ENCODE peak calls at places on chromosome 10, in five cellular contexts. X is transverse colon, L is A549, D is sigmoid colon, U is H54. J is an unnamed sample.
A peak's percentile ranks its signal among the peaks of the same experiment; 100 is the strongest.

GRCh38 chr10:47260505-47261111 is 39.4 kb upstream of the GDF10 start:
- DNase-seq in X (peak; percentile 3), L (no peak), D (no peak), U (no peak), J (peak; percentile 16)

GRCh38 chr10:29627201-29628105 is 7.3 kb downstream of the SVIL start:
- DNase-seq in X (no peak), L (no peak), D (no peak), U (no peak), J (no peak)

GRCh38 chr10:79487296-79488194 is 24.8 kb upstream of the EIF5AL1 start:
- DNase-seq in X (peak; percentile 54), L (peak; percentile 75), D (peak; percentile 83), U (peak; percentile 82), J (peak; percentile 64)

GRCh38 chr10:5545778-5546710 is 21.3 kb downstream of the CALML3 start:
- DNase-seq in X (peak; percentile 35), L (peak; percentile 94), D (peak; percentile 71), U (peak; percentile 44), J (no peak)

GRCh38 chr10:78028438-78029293 is 649 bp downstream of the POLR3A start:
- DNase-seq in X (peak; percentile 20), L (no peak), D (peak; percentile 54), U (no peak), J (peak; percentile 76)

GRCh38 chr10:91077549-91078017 is 142.9 kb upstream of the PCGF5 start:
- DNase-seq in X (peak; percentile 83), L (no peak), D (no peak), U (no peak), J (no peak)

GRCh38 chr10:22321156-22321711 is 335 bp downstream of the BMI1 start:
- DNase-seq in X (peak; percentile 61), L (peak; percentile 82), D (peak; percentile 81), U (peak; percentile 68), J (peak; percentile 89)

GRCh38 chr10:132860527-132860926 is 74.6 kb upstream of the NKX6-2 start:
- DNase-seq in X (no peak), L (no peak), D (no peak), U (no peak), J (no peak)

GRCh38 chr10:107814865-107815487 is 650.5 kb upstream of the SORCS1 start:
- DNase-seq in X (peak; percentile 70), L (peak; percentile 39), D (peak; percentile 75), U (peak; percentile 9), J (peak; percentile 52)

GRCh38 chr10:5159126-5159525 is 25.8 kb downstream of the AKR1C8 start:
- DNase-seq in X (no peak), L (no peak), D (no peak), U (no peak), J (no peak)

GRCh38 chr10:28738200-28738599 is 60.9 kb downstream of the BAMBI start:
- DNase-seq in X (no peak), L (peak; percentile 42), D (no peak), U (no peak), J (peak; percentile 55)

GRCh38 chr10:21499580-21499909 is 25.9 kb downstream of the SKIDA1 start:
- DNase-seq in X (no peak), L (no peak), D (no peak), U (no peak), J (no peak)

GRCh38 chr10:117674641-117675040 is 132.1 kb downstream of the EMX2 start:
- DNase-seq in X (no peak), L (no peak), D (no peak), U (no peak), J (no peak)

GRCh38 chr10:75651452-75651851 is 220.0 kb downstream of the LRMDA start:
- DNase-seq in X (peak; percentile 49), L (peak; percentile 33), D (no peak), U (no peak), J (peak; percentile 11)

GRCh38 chr10:67077376-67077775 is 151.5 kb downstream of the LRRTM3 start:
- DNase-seq in X (no peak), L (no peak), D (no peak), U (no peak), J (no peak)

GRCh38 chr10:97714401-97715258 is 1.1 kb downstream of the MARVELD1 start:
- DNase-seq in X (peak; percentile 72), L (peak; percentile 53), D (peak; percentile 94), U (peak; percentile 82), J (peak; percentile 53)

GRCh38 chr10:120131183-120131582 is 238.7 kb downstream of the SEC23IP start:
- DNase-seq in X (no peak), L (peak; percentile 9), D (no peak), U (no peak), J (peak; percentile 12)

GRCh38 chr10:57300718-57301117 is 939.7 kb upstream of the ZWINT start:
- DNase-seq in X (no peak), L (no peak), D (no peak), U (no peak), J (no peak)

GRCh38 chr10:120429395-120429794 is 27.6 kb upstream of the PLPP4 start:
- DNase-seq in X (no peak), L (no peak), D (no peak), U (no peak), J (no peak)

GRCh38 chr10:32976338-32976737 is 18.3 kb upstream of the ITGB1 start:
- DNase-seq in X (no peak), L (no peak), D (no peak), U (no peak), J (no peak)

GRCh38 chr10:69734797-69735468 is 66.8 kb upstream of the COL13A1 start:
- DNase-seq in X (no peak), L (no peak), D (no peak), U (no peak), J (no peak)

GRCh38 chr10:92849234-92849525 is 860 bp downstream of the EXOC6 start:
- DNase-seq in X (no peak), L (no peak), D (no peak), U (no peak), J (no peak)

GRCh38 chr10:101467286-101467770 is 113.4 kb downstream of the BTRC start:
- DNase-seq in X (no peak), L (peak; percentile 76), D (no peak), U (peak; percentile 29), J (peak; percentile 86)

GRCh38 chr10:20885678-20886077 is 11.4 kb downstream of the NEBL start:
- DNase-seq in X (no peak), L (peak; percentile 7), D (no peak), U (no peak), J (no peak)

GRCh38 chr10:21975378-21975990 is 28.0 kb downstream of the DNAJC1 start:
- DNase-seq in X (no peak), L (no peak), D (no peak), U (no peak), J (no peak)

GRCh38 chr10:127919418-127920191 is 12.7 kb downstream of the PTPRE start:
- DNase-seq in X (no peak), L (peak; percentile 16), D (peak; percentile 52), U (no peak), J (no peak)

GRCh38 chr10:31320179-31320597 is 1.2 kb downstream of the ZEB1 start:
- DNase-seq in X (peak; percentile 42), L (peak; percentile 43), D (peak; percentile 78), U (peak; percentile 26), J (peak; percentile 36)

GRCh38 chr10:74917481-74918077 is 91.2 kb downstream of the KAT6B start:
- DNase-seq in X (no peak), L (peak; percentile 77), D (no peak), U (no peak), J (no peak)

DNA sequence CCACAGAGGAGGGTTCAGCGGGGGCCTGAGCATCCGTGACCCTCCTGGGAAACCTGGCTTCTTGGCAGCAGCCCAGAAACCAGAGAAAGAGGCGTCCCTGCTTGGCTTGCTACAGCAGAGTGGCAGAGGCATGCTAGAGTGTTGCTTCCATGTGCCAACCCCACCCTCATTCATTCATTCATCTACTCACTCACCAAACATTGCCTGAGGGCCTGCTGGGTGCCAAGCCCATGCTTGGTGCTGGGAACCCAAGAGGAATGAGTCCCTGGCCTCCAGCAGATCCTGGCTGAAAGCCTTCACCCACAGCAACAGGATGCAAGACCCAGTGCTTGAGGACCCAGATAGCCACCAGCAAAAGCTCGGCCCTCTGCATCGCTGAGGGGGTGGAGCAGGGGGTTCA is 129.0 kb downstream of the CDH23 start:
- DNase-seq in X (no peak), L (no peak), D (no peak), U (no peak), J (no peak)
- TF ChIP-seq POLR2A in X (no peak), L (no peak), D (no peak), U (no peak), J (no peak)

GRCh38 chr10:104233817-104234216 is 1.7 kb upstream of the CFAP43 start:
- DNase-seq in X (no peak), L (peak; percentile 23), D (no peak), U (no peak), J (no peak)

GRCh38 chr10:104232613-104233102 is 494 bp upstream of the CFAP43 start:
- DNase-seq in X (no peak), L (no peak), D (no peak), U (no peak), J (no peak)

GRCh38 chr10:104234934-104235333 is 2.8 kb upstream of the CFAP43 start:
- DNase-seq in X (no peak), L (no peak), D (no peak), U (no peak), J (no peak)

GRCh38 chr10:104230490-104230889 is 1.7 kb downstream of the CFAP43 start:
- DNase-seq in X (no peak), L (no peak), D (no peak), U (no peak), J (peak; percentile 7)

DNA sequence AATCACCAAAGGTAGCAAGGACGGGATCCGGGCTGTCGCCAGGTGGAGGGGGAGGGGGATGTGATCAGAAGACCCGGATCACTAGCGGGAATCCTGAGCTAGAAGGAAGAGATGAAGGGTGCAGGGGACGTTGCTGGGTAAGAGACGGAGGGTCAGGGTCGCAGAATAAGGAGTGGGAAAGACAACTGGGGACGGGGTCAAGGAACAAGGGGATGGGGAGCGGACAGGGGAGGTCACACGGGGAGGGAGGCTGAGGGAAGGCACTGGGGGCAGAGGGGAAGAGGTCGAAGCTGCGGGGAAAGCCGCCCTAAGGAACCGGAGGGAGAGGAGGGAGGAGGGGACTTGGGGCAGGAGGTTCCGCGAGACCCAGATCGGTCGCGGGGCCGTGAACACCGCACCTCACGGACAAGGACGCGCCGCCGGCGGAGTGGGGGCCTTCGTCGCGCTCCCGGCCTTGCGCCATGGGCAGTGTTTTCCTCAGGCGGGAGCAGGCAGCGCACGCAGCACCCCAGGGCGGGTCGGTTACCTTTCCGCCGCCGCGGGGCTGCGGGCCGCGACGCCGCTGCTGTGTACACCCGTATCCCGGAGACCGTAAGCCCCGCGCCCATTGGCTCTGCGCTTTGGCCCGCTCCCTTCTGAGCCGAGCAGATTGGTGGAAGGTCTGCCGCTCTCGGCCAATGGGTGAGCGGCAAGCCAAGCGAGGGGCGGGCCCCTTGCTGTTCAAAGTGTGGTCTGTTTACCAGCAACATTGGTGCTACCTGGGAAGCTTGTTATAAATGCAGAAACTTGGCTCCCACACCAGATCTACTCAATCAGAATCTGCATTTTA is at the start of gene CFAP43:
- DNase-seq in X (peak; percentile 99), L (peak; percentile 96), D (peak; percentile 99), U (peak; percentile 100), J (peak; percentile 99)
- TF ChIP-seq POLR2A in X (peak; percentile 66), L (peak; percentile 50), D (no peak), U (peak; percentile 67), J (peak; percentile 93)

GRCh38 chr10:71616817-71617654 is 102.5 kb downstream of the C10orf105 start:
- DNase-seq in X (peak; percentile 43), L (no peak), D (no peak), U (no peak), J (no peak)
- TF ChIP-seq POLR2A in X (no peak), L (no peak), D (no peak), U (no peak), J (no peak)

GRCh38 chr10:121751191-121751760 is 153.0 kb upstream of the FGFR2 start:
- DNase-seq in X (no peak), L (no peak), D (no peak), U (no peak), J (no peak)

GRCh38 chr10:121753726-121754476 is 155.7 kb upstream of the FGFR2 start:
- DNase-seq in X (no peak), L (peak; percentile 37), D (no peak), U (peak; percentile 4), J (no peak)

GRCh38 chr10:121754667-121755066 is 156.4 kb upstream of the FGFR2 start:
- DNase-seq in X (no peak), L (no peak), D (no peak), U (no peak), J (no peak)
- TF ChIP-seq POLR2A in X (no peak), L (no peak), D (no peak), U (no peak), J (no peak)